ENCODE peak calls at places on chromosome 9, in six cellular contexts. T, Q, U, B, V and N are unnamed samples.

GRCh38 chr9:95023217-95024003 is 294.1 kb downstream of the FANCC start:
- DNase-seq in T (no peak), U (peak; percentile 90), Q (peak; percentile 81), V (no peak), B (peak; percentile 95), N (no peak)

GRCh38 chr9:124939944-124940343 is 939 bp downstream of the GOLGA1 start:
- DNase-seq in B (no peak), Q (no peak), U (no peak), V (peak; percentile 22), T (peak; percentile 7), N (no peak)

GRCh38 chr9:86470326-86470725 is 116.1 kb upstream of the TUT7 start:
- DNase-seq in Q (no peak), V (no peak), U (peak; percentile 19), B (no peak), T (no peak), N (no peak)

GRCh38 chr9:33161011-33161588 is 6.0 kb downstream of the B4GALT1 start:
- DNase-seq in T (peak; percentile 62), Q (peak; percentile 82), V (peak; percentile 41), B (no peak), U (peak; percentile 98), N (no peak)

GRCh38 chr9:14031761-14032279 is 282.1 kb downstream of the NFIB start:
- DNase-seq in T (no peak), V (no peak), B (no peak), Q (no peak), U (no peak), N (no peak)

GRCh38 chr9:115730396-115730795 is 423.2 kb upstream of the PAPPA start:
- DNase-seq in B (no peak), Q (no peak), V (no peak), U (no peak), T (no peak), N (no peak)

GRCh38 chr9:127741831-127742434 is 6.8 kb upstream of the TOR2A start:
- DNase-seq in U (no peak), Q (peak; percentile 49), B (peak; percentile 37), V (peak; percentile 92), T (peak; percentile 78), N (no peak)

GRCh38 chr9:93302586-93303257 is 118.8 kb downstream of the WNK2 start:
- DNase-seq in Q (peak; percentile 74), B (peak; percentile 73), U (peak; percentile 58), V (peak; percentile 43), T (peak; percentile 88), N (no peak)

GRCh38 chr9:114288233-114289051 is 34.5 kb upstream of the ORM1 start:
- DNase-seq in U (peak; percentile 86), V (no peak), T (no peak), B (no peak), Q (peak; percentile 56), N (no peak)

GRCh38 chr9:101119206-101119819 is 90.8 kb downstream of the PLPPR1 start:
- DNase-seq in B (peak; percentile 57), Q (peak; percentile 33), V (peak; percentile 42), T (peak; percentile 44), U (no peak), N (no peak)

GRCh38 chr9:16064701-16065230 is 511.9 kb downstream of the CCDC171 start:
- DNase-seq in V (no peak), U (no peak), Q (no peak), B (no peak), T (peak; percentile 20), N (no peak)

GRCh38 chr9:125911861-125912260 is 164.7 kb downstream of the PBX3 start:
- DNase-seq in U (peak; percentile 10), B (no peak), T (no peak), V (no peak), Q (no peak), N (no peak)

DNA sequence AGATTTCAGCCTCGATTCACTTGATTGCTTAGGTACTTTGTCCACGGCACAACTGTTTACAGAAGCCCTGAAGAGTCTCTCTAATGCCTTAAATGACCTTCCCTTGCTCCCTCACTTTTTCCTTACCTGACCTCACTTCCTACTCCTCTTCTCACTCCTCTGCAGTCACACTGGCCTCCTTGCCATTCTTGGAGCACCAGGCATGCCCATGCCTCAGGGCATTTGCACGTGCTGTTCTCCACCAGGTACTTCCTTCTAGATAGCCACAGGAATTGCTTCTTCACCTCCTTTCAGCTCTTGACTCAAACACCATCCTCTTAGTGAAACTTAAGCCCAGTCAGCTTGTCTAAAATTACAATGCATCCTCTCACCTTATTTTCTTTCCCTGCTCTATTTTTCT is 52.4 kb upstream of the TRAF1 start:
- DNase-seq in B (no peak), Q (no peak), V (no peak), U (no peak), T (no peak), N (no peak)
- TF ChIP-seq SMC3 in B (no peak), Q (no peak), V (no peak), U (no peak), T (no peak), N (no peak)

GRCh38 chr9:2657427-2657826 is 35.8 kb downstream of the VLDLR start:
- DNase-seq in Q (no peak), U (no peak), T (no peak), V (no peak), B (no peak), N (no peak)

GRCh38 chr9:2655411-2655901 is 33.9 kb downstream of the VLDLR start:
- DNase-seq in Q (peak; percentile 9), B (no peak), U (peak; percentile 96), T (no peak), V (no peak), N (no peak)
- TF ChIP-seq SMC3 in Q (no peak), B (no peak), U (no peak), T (no peak), V (no peak), N (no peak)

GRCh38 chr9:107123389-107123788 is 159.7 kb upstream of the RAD23B start:
- DNase-seq in U (no peak), Q (no peak), V (no peak), T (no peak), B (no peak), N (no peak)

GRCh38 chr9:107118873-107119272 is 164.2 kb upstream of the RAD23B start:
- DNase-seq in T (no peak), U (no peak), V (no peak), Q (no peak), B (no peak), N (no peak)

GRCh38 chr9:107119294-107119693 is 163.8 kb upstream of the RAD23B start:
- DNase-seq in U (no peak), B (no peak), V (no peak), Q (no peak), T (no peak), N (no peak)

DNA sequence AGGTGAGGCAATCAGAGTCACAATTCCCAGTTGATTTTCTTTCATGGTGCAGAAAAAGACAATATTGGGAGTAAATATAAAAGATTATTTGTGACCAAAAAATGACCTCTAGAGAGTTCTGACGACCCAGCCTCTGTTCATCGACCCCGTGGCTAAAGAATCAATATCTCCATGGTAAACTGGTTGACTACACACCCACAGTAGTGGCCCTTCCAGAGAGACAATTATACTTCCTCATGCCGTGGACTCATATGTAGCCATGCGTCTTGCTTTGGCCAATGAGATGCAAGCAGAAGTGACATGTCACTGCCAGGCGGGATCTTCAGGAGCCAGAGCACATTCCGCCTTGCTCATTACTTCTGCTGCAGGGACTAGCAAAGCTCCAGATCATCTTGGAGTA is 163.3 kb upstream of the RAD23B start:
- DNase-seq in B (no peak), Q (no peak), U (no peak), V (no peak), T (no peak), N (no peak)
- TF ChIP-seq SMC3 in B (no peak), Q (no peak), U (no peak), V (no peak), T (no peak), N (no peak)

DNA sequence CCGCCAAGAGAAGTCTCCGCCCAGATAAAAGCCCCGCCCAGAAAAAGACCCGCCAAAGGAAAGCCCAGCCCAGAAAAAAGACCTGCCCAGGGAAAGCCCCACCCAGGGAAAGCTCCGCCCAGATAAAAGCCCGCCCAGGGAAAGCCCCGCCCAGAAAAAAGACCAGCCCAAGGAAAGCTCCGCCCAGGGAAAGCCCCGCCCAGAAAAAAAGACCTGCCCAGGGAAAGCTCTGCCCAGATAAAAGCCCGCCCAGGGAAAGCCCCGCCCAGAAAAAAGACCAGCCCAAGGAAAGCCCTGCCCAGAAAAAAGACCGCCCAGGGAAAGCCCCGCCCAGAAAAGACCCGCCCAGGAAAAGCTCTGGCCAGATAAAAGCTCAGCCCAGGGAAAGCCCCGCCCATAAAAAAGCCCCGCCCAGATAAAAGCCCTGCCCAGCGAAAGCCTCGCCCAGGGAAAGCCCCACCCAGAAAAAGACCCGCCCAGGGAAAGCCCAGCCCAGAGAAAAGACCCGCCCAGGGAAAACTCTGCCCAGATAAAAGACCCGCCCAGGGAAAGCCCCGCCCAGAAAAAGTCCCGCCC is 11.6 kb downstream of the GRIN1 start:
- DNase-seq in Q (no peak), T (no peak), U (no peak), V (peak; percentile 93), B (peak; percentile 84), N (no peak)
- TF ChIP-seq SMC3 in Q (no peak), T (no peak), U (no peak), V (no peak), B (no peak), N (no peak)

GRCh38 chr9:4550777-4551476 is 60.7 kb downstream of the SLC1A1 start:
- DNase-seq in V (no peak), B (no peak), U (peak; percentile 36), Q (no peak), T (no peak), N (no peak)

GRCh38 chr9:4547016-4547415 is 56.7 kb downstream of the SLC1A1 start:
- DNase-seq in B (no peak), T (no peak), V (no peak), Q (no peak), U (peak; percentile 37), N (no peak)

GRCh38 chr9:4549751-4550295 is 59.6 kb downstream of the SLC1A1 start:
- DNase-seq in T (no peak), U (no peak), Q (no peak), B (no peak), V (no peak), N (no peak)

GRCh38 chr9:4553951-4554381 is 63.7 kb downstream of the SLC1A1 start:
- DNase-seq in T (no peak), U (peak; percentile 57), V (no peak), B (no peak), Q (no peak), N (no peak)

DNA sequence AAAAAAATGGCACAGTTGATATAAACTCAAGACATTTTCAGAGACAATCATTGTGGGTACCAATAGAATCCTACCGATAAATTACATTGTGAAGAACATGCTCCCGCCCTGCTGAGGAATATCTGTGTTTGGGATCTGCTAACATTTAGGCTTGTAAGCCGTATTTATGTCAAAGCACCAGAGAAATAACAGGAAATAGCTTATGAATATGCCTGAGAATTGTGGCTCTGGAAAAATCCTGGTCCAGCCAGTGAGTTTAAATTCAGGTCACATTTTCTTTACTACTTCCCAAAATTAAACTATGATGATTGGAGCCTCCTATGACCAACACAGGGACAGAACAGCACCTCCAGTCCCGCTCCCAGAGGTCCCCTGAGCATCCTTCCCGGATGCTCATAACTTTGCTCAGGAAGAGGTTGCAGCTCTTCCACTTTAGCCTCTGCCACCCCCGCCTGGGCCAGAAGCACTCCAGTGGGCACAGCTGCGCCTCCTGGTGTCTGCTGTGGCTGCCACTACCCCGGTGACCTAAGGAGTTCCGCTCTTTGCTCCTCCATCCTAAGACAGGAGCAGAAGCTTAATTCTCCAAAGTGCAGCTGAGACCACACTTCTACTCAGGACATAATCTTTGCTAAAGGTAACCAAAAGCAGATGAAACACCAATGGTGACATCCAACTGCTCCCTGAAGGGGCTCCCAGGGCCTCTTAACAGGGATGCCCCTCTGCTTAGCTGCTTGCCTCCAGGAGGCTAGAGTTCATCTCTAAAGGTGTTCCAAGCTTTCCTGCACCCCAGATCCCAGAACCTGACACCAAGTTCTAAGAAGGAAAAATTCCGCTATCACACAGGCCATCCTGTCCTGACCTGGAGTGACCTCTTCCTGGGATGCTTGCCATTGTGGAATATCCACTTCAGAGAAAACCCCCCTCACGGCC is 58.8 kb downstream of the SLC1A1 start:
- DNase-seq in Q (peak; percentile 23), B (peak; percentile 10), U (no peak), T (peak; percentile 16), V (peak; percentile 18), N (no peak)
- TF ChIP-seq SMC3 in Q (peak; percentile 57), B (peak; percentile 58), U (no peak), T (no peak), V (peak; percentile 44), N (peak; percentile 88)